ENCODE peak calls at places on chromosomes 4 and X, in ten cellular contexts. D, N, X, K, F, M, U, S, Y and W are unnamed samples.
A peak's percentile ranks its signal among the peaks of the same experiment; 100 is the strongest.

GRCh38 chr4:25531272-25531671 is 124.4 kb upstream of the SLC34A2 start:
- DNase-seq in K (no peak), F (no peak), U (no peak), X (no peak), N (no peak), Y (no peak), S (no peak), M (no peak), D (no peak), W (no peak)

GRCh38 chr4:182764137-182764536 is 153.0 kb downstream of the DCTD start:
- DNase-seq in D (no peak), N (no peak), M (no peak), S (no peak), U (no peak), K (peak; percentile 55), X (no peak), F (no peak), Y (no peak), W (no peak)

GRCh38 chr4:128468485-128468989 is 180.9 kb upstream of the PGRMC2 start:
- DNase-seq in S (no peak), Y (peak; percentile 81), X (no peak), K (peak; percentile 99), U (no peak), M (peak; percentile 83), F (no peak), D (no peak), N (peak; percentile 95), W (peak; percentile 91)

GRCh38 chrX:95346854-95347253 is 1337.8 kb upstream of the DIAPH2 start:
- DNase-seq in N (no peak), K (peak; percentile 5), Y (no peak), F (no peak), U (no peak), S (no peak), M (no peak), D (no peak), X (no peak), W (no peak)

GRCh38 chr4:154658680-154659402 is 46.4 kb upstream of the FGG start:
- DNase-seq in N (no peak), F (no peak), X (no peak), M (no peak), S (no peak), U (no peak), D (no peak), Y (no peak), K (no peak), W (no peak)

GRCh38 chr4:26857278-26858034 is 3.2 kb upstream of the STIM2 start:
- DNase-seq in F (peak; percentile 67), U (peak; percentile 67), D (peak; percentile 64), K (peak; percentile 84), N (peak; percentile 79), X (peak; percentile 93), M (peak; percentile 88), S (peak; percentile 92), Y (peak; percentile 90), W (peak; percentile 48)

GRCh38 chr4:40924096-40924792 is 174.5 kb downstream of the NSUN7 start:
- DNase-seq in F (peak; percentile 32), N (peak; percentile 57), U (no peak), M (peak; percentile 68), X (peak; percentile 90), Y (no peak), K (peak; percentile 49), S (peak; percentile 66), D (peak; percentile 75), W (no peak)

GRCh38 chr4:7630559-7631287 is 196.0 kb upstream of the PSAPL1 start:
- DNase-seq in M (no peak), S (peak; percentile 74), K (peak; percentile 89), U (no peak), D (no peak), X (no peak), N (peak; percentile 82), F (peak; percentile 33), Y (no peak), W (peak; percentile 45)

GRCh38 chr4:1362046-1362445 is 15.0 kb downstream of the UVSSA start:
- DNase-seq in X (no peak), K (no peak), M (no peak), D (no peak), Y (no peak), F (no peak), N (no peak), U (no peak), S (no peak), W (no peak)

GRCh38 chrX:118652717-118653116 is 74.7 kb upstream of the IL13RA1 start:
- DNase-seq in X (no peak), F (no peak), M (no peak), K (peak; percentile 58), N (peak; percentile 68), U (no peak), Y (no peak), D (no peak), S (no peak), W (peak; percentile 44)

GRCh38 chrX:119880552-119881437 is 9.2 kb downstream of the NDUFA1 start:
- DNase-seq in M (peak; percentile 24), Y (no peak), D (peak; percentile 1), K (peak; percentile 63), F (peak; percentile 23), X (peak; percentile 65), S (no peak), N (peak; percentile 70), U (no peak), W (no peak)

GRCh38 chrX:154603438-154604430 is 15.3 kb downstream of the CTAG1B start:
- DNase-seq in M (no peak), N (peak; percentile 77), D (no peak), K (peak; percentile 57), F (peak; percentile 42), S (no peak), U (no peak), X (no peak), Y (peak; percentile 68), W (peak; percentile 35)

GRCh38 chr4:78520808-78521226 is 30.8 kb upstream of the ANXA3 start:
- DNase-seq in F (no peak), K (peak; percentile 15), D (no peak), N (peak; percentile 33), X (no peak), U (no peak), M (no peak), Y (no peak), S (no peak), W (peak; percentile 90)

GRCh38 chr4:91057871-91058270 is 930.7 kb downstream of the CCSER1 start:
- DNase-seq in X (no peak), M (no peak), S (no peak), Y (no peak), D (no peak), U (no peak), K (no peak), F (no peak), N (no peak), W (no peak)

GRCh38 chrX:149453030-149453429 is 52.1 kb downstream of the IDS start:
- DNase-seq in F (peak; percentile 8), Y (no peak), D (no peak), U (no peak), M (no peak), S (no peak), X (no peak), K (peak; percentile 17), N (peak; percentile 60), W (no peak)

GRCh38 chr4:33184684-33185083 is 2464.5 kb downstream of the PCDH7 start:
- DNase-seq in K (no peak), M (no peak), S (no peak), N (no peak), D (no peak), Y (no peak), F (no peak), U (no peak), X (no peak), W (no peak)

GRCh38 chr4:37803348-37803973 is 23.0 kb upstream of the PGM2 start:
- DNase-seq in F (no peak), K (peak; percentile 63), S (no peak), D (no peak), M (no peak), Y (no peak), U (no peak), X (no peak), N (peak; percentile 65), W (no peak)
- TF ChIP-seq CTCF in F (peak; percentile 81), K (peak; percentile 68), S (peak; percentile 73), D (peak; percentile 74), M (peak; percentile 56), Y (no peak), U (peak; percentile 53), X (peak; percentile 78), N (peak; percentile 62), W (peak; percentile 48)

GRCh38 chrX:106170318-106170717 is 2.2 kb downstream of the PWWP3B start:
- DNase-seq in M (no peak), D (no peak), X (no peak), K (no peak), S (no peak), Y (no peak), F (peak; percentile 8), U (no peak), N (peak; percentile 0), W (no peak)
- TF ChIP-seq CTCF in M (peak; percentile 42), D (peak; percentile 55), X (peak; percentile 54), K (peak; percentile 28), S (peak; percentile 53), Y (no peak), F (peak; percentile 28), U (peak; percentile 29), N (peak; percentile 34), W (peak; percentile 42)

DNA sequence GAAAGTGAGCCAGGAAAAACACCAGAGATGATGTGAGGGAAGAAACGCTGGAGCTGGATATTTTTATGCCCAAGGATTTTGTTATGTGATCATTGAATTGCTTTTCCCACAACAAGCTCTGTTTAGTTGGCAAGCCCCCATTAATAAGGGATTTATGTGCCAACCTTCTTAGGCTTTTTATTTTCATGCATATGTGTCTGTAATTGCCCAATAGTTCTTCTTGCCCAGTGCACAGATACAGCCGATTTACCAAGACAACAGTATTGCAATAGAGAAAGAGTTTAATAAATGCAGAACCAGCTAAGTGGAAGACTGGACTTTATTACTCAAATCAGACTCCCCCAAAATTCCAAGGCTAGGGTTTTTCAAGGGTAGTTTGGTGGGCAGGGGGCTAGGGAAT is 57.7 kb downstream of the TRIM2 start:
- DNase-seq in D (no peak), F (no peak), M (no peak), N (peak; percentile 52), S (no peak), K (no peak), Y (no peak), U (no peak), X (no peak), W (no peak)
- TF ChIP-seq CTCF in D (no peak), F (no peak), M (no peak), N (no peak), S (no peak), K (no peak), Y (no peak), U (no peak), X (no peak), W (no peak)

DNA sequence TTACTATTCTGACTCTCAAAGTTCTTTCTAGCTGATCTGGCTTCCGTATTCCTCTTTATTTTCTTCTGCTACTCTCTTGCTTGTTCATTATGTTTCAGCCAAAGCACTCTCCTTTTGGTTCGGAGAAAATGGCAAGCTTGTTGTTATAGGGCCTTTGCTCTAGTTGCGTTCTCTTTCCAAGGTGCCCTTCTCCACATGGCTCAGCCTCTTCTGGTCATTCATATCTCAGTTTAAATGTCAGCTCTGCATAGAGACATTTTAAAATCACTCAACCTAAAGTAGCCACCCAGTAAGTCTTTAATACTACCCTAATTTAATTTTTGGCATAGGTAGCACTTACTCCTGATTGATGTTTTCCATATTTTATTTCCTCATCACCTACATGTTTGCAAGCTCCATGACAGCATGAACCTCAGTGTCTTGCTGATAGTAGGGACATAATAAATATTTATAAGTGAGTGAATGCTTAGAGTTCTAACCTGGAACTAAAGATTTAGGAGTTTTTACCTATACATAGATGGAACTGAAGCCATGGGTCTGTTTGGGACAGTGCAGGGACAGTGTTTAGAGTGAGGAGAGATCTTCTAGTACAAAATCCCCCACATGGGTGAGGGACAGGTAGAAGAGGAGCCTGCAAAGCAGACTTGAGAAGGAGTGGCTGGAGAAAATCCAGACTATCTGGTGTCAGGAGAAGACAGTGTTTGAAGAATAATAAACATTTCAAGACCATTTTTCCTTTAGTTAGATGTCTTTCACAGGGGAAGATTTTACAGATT is 17.9 kb downstream of the SLC30A9 start:
- DNase-seq in M (no peak), K (no peak), F (no peak), Y (no peak), X (no peak), N (no peak), U (no peak), D (no peak), S (no peak), W (no peak)
- TF ChIP-seq CTCF in M (no peak), K (no peak), F (no peak), Y (no peak), X (no peak), N (no peak), U (no peak), D (no peak), S (no peak), W (no peak)